ENCODE peak calls at places on chromosomes 11 and 22, in nine cellular contexts. I, K, O, Y, R, V, T, D and G are unnamed samples.

GRCh38 chr11:45922425-45923082 is at the start of gene LARGE2:
- DNase-seq in K (no peak), I (peak; percentile 87), V (no peak), R (no peak), T (no peak), D (no peak), Y (peak; percentile 86), O (peak; percentile 89), G (no peak)

GRCh38 chr11:79980916-79981315 is 540.1 kb upstream of the TENM4 start:
- DNase-seq in D (no peak), R (no peak), O (no peak), I (no peak), K (no peak), V (no peak), Y (no peak), T (no peak), G (no peak)

GRCh38 chr11:47941907-47942558 is 38.3 kb upstream of the PTPRJ start:
- DNase-seq in T (no peak), O (peak; percentile 29), K (no peak), Y (no peak), V (no peak), R (no peak), I (no peak), D (no peak), G (no peak)

GRCh38 chr11:102488208-102488607 is 35.6 kb upstream of the TMEM123 start:
- DNase-seq in O (no peak), V (no peak), R (no peak), K (no peak), Y (no peak), T (no peak), I (no peak), D (no peak), G (no peak)

GRCh38 chr22:19090183-19090582 is 32.0 kb downstream of the DGCR2 start:
- DNase-seq in V (no peak), K (no peak), D (no peak), R (no peak), Y (no peak), T (no peak), O (no peak), I (no peak), G (no peak)

GRCh38 chr11:13966486-13966885 is 4.0 kb downstream of the SPON1 start:
- DNase-seq in V (no peak), I (no peak), R (no peak), O (peak; percentile 15), K (no peak), D (no peak), T (no peak), Y (no peak), G (no peak)

GRCh38 chr11:11555228-11555627 is 66.6 kb downstream of the GALNT18 start:
- DNase-seq in I (peak; percentile 92), K (peak; percentile 30), V (no peak), D (peak; percentile 63), Y (no peak), R (no peak), O (peak; percentile 53), T (no peak), G (no peak)

GRCh38 chr11:8652140-8652539 is 30.3 kb downstream of the TRIM66 start:
- DNase-seq in R (no peak), D (no peak), I (no peak), T (no peak), V (no peak), K (no peak), Y (no peak), O (no peak), G (no peak)

GRCh38 chr11:30816959-30817880 is 231.1 kb upstream of the MPPED2 start:
- DNase-seq in V (no peak), R (no peak), Y (no peak), I (no peak), D (no peak), O (no peak), K (no peak), T (no peak), G (no peak)

GRCh38 chr22:46055176-46055850 is 78.4 kb upstream of the WNT7B start:
- DNase-seq in K (peak; percentile 50), O (no peak), D (peak; percentile 71), I (peak; percentile 90), V (peak; percentile 35), T (peak; percentile 58), R (no peak), Y (peak; percentile 84), G (no peak)

GRCh38 chr11:78659326-78660319 is 85.0 kb upstream of the NARS2 start:
- DNase-seq in Y (no peak), T (no peak), R (no peak), D (no peak), K (no peak), O (no peak), V (no peak), I (no peak), G (no peak)

DNA sequence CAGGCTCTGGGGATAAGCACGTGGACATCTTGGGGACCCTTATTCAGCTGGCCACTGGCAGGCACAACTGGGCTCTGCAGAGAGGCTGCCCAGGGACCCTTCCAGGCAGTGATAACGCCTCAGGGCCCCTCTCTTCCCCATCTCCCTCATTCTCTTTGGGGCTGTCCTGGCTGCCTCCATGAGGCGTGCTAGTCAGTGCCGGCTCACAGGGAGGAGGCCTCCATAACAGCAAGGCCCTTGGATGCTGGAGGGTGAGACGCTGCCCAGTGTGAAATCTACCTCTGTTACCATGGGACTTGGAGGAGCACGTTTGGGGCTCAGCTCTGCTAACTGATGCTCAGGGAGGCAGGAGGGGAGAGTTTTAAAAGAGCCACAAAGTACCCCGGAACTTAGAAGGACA is 221.3 kb downstream of the CTTN start:
- DNase-seq in D (no peak), Y (no peak), I (no peak), O (no peak), V (no peak), R (no peak), K (no peak), T (no peak), G (no peak)
- H3K27ac ChIP-seq in D (no peak overlapping the region), Y (no peak overlapping the region), I (no peak overlapping the region), O (no peak overlapping the region), V (no peak overlapping the region), R (no peak overlapping the region), K (no peak overlapping the region), T (no peak overlapping the region), G (no peak overlapping the region)

DNA sequence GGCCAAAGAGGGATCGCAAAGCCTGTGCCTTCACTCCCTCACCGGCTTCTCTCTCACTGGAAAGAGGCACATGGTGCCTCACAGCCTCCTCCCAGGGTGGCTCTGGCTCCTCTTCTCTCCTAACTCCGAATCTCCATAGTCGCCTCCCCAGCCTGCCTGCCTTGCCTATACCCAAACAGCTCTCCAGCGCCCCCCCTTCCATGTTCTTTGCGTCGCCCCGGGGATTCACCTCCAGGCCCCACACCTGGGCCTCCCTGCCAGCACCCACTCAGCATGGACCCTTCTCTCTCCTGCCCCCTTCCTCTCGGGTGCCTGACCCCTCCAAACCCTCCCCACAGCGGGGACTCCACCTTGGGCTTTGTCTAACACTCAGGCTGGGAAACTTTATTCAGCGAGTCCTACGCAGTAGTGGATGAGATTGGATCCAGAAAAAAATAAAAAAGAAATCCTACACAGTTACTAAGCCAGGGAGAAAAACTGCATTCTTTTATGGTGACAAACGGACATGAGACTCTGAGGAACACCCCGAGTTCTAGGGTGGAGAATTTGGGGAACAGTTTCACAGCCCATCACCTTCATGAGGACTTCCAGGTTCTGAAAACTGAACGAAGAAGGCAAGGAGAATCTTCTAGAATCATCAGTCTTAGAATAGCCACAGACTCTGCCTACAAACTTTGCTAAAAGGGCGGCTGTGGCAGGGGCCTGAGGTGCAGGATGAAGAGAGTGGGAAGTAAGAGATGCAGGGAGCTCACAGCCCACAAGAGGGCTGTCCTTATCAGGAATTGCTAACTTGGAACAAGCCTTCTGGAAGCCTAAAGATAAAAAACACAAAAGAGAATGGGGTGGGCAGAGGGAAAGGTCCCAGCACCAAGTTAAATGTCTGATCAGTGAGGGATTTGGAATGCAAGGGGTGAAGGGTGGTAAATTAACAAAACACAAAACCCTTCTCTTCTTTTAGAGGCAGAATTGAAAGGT is 5.3 kb downstream of the PPM1F start:
- DNase-seq in I (no peak), O (peak; percentile 59), D (no peak), R (no peak), Y (peak; percentile 64), K (no peak), V (no peak), T (no peak), G (no peak)
- H3K4me1 ChIP-seq in I (peaks cover 8% of the 10 kb centered on the region), O (peaks cover 10% of the 10 kb centered on the region), D (no peaks in the 10 kb centered on the region), R (peaks cover 44% of the 10 kb centered on the region), Y (peaks cover 79% of the 10 kb centered on the region), K (peaks cover 53% of the 10 kb centered on the region), V (peaks cover 11% of the 10 kb centered on the region), T (no peaks in the 10 kb centered on the region), G (peaks cover 9% of the 10 kb centered on the region)

GRCh38 chr11:3347127-3347526 is 31.8 kb downstream of the ZNF195 start:
- DNase-seq in Y (no peak), K (no peak), T (no peak), I (no peak), D (no peak), R (no peak), V (no peak), O (no peak), G (no peak)

GRCh38 chr11:3344327-3344726 is 34.6 kb downstream of the ZNF195 start:
- DNase-seq in Y (no peak), R (no peak), T (no peak), I (no peak), V (no peak), K (no peak), D (no peak), O (no peak), G (no peak)

GRCh38 chr11:3346587-3346986 is 32.4 kb downstream of the ZNF195 start:
- DNase-seq in K (no peak), O (no peak), I (no peak), R (no peak), T (no peak), V (no peak), Y (no peak), D (peak; percentile 22), G (no peak)

GRCh38 chr11:3344775-3345174 is 34.2 kb downstream of the ZNF195 start:
- DNase-seq in R (no peak), T (no peak), D (no peak), O (no peak), V (no peak), Y (no peak), I (no peak), K (no peak), G (no peak)

DNA sequence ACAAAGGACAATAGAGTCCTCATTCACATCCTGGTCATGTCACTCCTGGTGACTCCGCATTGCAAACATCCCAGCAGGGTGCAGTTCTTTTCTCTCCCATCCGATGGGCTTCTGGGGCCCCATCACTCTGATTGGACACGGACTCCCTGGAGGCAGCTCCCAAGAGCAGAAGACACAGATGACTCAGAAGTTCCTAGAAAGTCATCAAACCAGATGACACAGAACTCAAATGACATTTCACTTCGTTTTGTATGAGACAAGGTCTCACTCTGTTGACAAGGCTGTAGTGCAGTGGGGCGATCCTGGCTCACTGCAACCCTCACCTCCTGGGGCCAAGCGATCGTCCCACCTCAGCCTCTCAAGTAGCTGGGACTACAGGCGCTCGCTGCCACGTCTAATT is 33.2 kb downstream of the ZNF195 start:
- DNase-seq in O (no peak), K (no peak), R (no peak), D (peak; percentile 23), V (no peak), T (no peak), I (no peak), Y (no peak), G (no peak)
- H3K9me3 ChIP-seq in O (no peaks in the 10 kb centered on the region), K (peaks cover 9% of the 10 kb centered on the region), R (peaks cover 9% of the 10 kb centered on the region), D (peaks cover 2% of the 10 kb centered on the region), V (peaks cover 11% of the 10 kb centered on the region), T (no peaks in the 10 kb centered on the region), I (peaks cover 5% of the 10 kb centered on the region), Y (no peaks in the 10 kb centered on the region), G (peaks cover 5% of the 10 kb centered on the region)

DNA sequence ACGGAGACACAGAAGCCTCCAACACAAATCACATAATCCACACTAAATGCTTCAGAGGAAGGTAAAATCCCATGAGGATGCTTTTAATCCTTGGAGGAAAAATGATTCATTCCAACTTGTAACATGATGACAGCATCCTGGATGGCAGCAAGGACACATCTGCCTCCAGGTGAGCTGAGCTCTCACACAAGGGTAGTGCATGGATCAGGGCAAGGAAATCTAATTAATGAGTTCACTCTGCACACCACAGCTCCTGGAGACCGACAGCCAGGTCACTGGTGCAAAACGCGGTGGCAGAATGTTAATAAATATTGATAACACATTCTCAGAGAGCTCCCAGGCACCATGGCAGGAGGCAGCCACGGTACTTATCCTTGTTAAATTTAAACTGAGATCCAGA is 40.3 kb upstream of the CYP2D6 start:
- DNase-seq in Y (no peak), D (no peak), K (no peak), T (no peak), V (no peak), I (no peak), O (no peak), R (no peak), G (no peak)
- H3K27ac ChIP-seq in Y (no peak overlapping the region), D (no peak overlapping the region), K (no peak overlapping the region), T (no peak overlapping the region), V (no peak overlapping the region), I (no peak overlapping the region), O (no peak overlapping the region), R (no peak overlapping the region), G (no peak overlapping the region)